ENCODE peak calls at places on chromosomes 4 and X, in five cellular contexts. Q is H1, W is transverse colon, U is ovary, K is suprapubic skin. E is an unnamed sample.

GRCh38 chrX:134801267-134801666 is 143.0 kb upstream of the PLAC1 start:
- DNase-seq in Q (no peak), K (no peak), U (no peak), W (no peak), E (no peak)

GRCh38 chrX:105050921-105051320 is 169.6 kb downstream of the TEX13A start:
- DNase-seq in W (no peak), U (no peak), Q (no peak), K (no peak), E (no peak)

GRCh38 chrX:66863721-66864120 is 224.8 kb upstream of the EDA2R start:
- DNase-seq in K (no peak), U (no peak), Q (no peak), W (peak; percentile 24), E (peak; percentile 55)

GRCh38 chr4:102416765-102417164 is 71.5 kb upstream of the SLC39A8 start:
- DNase-seq in W (no peak), U (no peak), K (no peak), Q (no peak), E (no peak)

GRCh38 chr4:89653012-89653411 is 183.9 kb downstream of the SNCA start:
- DNase-seq in K (no peak), Q (no peak), U (no peak), W (no peak), E (no peak)

GRCh38 chr4:77671051-77671450 is 65.4 kb downstream of the CXCL13 start:
- DNase-seq in K (no peak), Q (no peak), W (no peak), U (no peak), E (no peak)

GRCh38 chr4:122341906-122342305 is 36.9 kb upstream of the ADAD1 start:
- DNase-seq in U (no peak), Q (no peak), K (no peak), W (no peak), E (no peak)

GRCh38 chrX:65537229-65537628 is 2.6 kb upstream of the LAS1L start:
- DNase-seq in K (no peak), U (no peak), Q (no peak), W (no peak), E (no peak)

GRCh38 chr4:97367878-97368277 is 775.4 kb downstream of the STPG2 start:
- DNase-seq in K (no peak), U (no peak), Q (no peak), W (no peak), E (no peak)

GRCh38 chr4:139564502-139564901 is 8.5 kb upstream of the SETD7 start:
- DNase-seq in W (no peak), U (no peak), Q (no peak), K (no peak), E (no peak)

GRCh38 chrX:137969191-137969590 is 403.3 kb downstream of the ZIC3 start:
- DNase-seq in U (no peak), K (no peak), Q (no peak), W (no peak), E (no peak)

GRCh38 chrX:39946822-39947221 is 150.9 kb downstream of the BCOR start:
- DNase-seq in K (no peak), Q (no peak), U (no peak), W (no peak), E (no peak)

GRCh38 chr4:180698550-180698949 is 1544.7 kb upstream of the TENM3 start:
- DNase-seq in W (no peak), Q (no peak), K (no peak), U (no peak), E (no peak)

GRCh38 chr4:80831383-80832361 is 198.8 kb upstream of the BMP3 start:
- DNase-seq in Q (no peak), W (no peak), K (no peak), U (no peak), E (no peak)

GRCh38 chr4:19944806-19945205 is 306.9 kb upstream of the SLIT2 start:
- DNase-seq in W (no peak), K (no peak), Q (no peak), U (no peak), E (no peak)

GRCh38 chr4:19940861-19941260 is 310.8 kb upstream of the SLIT2 start:
- DNase-seq in K (no peak), W (no peak), U (no peak), Q (no peak), E (no peak)

GRCh38 chr4:19945501-19945900 is 306.2 kb upstream of the SLIT2 start:
- DNase-seq in K (no peak), U (no peak), W (no peak), Q (no peak), E (no peak)

GRCh38 chr4:19944251-19944650 is 307.5 kb upstream of the SLIT2 start:
- DNase-seq in U (no peak), Q (no peak), K (no peak), W (no peak), E (no peak)

DNA sequence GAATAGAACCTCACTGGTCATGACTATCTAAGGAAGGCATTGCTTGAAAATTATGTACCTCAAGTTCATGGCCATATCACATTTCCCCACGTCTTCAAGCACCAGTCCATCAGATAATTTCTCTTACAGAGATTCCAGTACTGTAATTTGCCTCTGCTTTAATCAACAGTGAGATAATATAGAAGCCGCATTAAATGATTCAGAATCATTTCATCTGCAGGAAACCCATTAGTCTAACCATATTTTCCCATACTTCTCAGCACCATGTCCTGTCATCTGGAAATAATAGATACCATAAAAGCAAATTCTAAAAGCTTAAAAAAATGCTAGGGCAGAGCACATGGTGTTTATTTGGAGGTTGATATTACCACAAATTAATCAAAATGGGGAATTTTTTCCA is 310.3 kb upstream of the SLIT2 start:
- DNase-seq in W (no peak), Q (no peak), K (no peak), U (no peak), E (no peak)
- TF ChIP-seq EP300 in W (no peak), Q (no peak), K (no peak), U (no peak), E (no peak)

GRCh38 chrX:106903291-106903820 is at the start of gene RIPPLY1:
- DNase-seq in U (no peak), Q (no peak), W (no peak), K (no peak), E (no peak)
- H3K27ac ChIP-seq in U (no peak within 1 kb of the TSS), Q (no peak within 1 kb of the TSS), W (no peak within 1 kb of the TSS), K (no peak within 1 kb of the TSS), E (no peak within 1 kb of the TSS)

GRCh38 chrX:12954981-12955380 is 19.9 kb upstream of the TMSB4X start:
- DNase-seq in W (no peak), U (no peak), Q (no peak), K (no peak), E (no peak)

GRCh38 chrX:12950851-12951589 is 23.9 kb upstream of the TMSB4X start:
- DNase-seq in U (no peak), Q (no peak), W (peak; percentile 63), K (no peak), E (peak; percentile 39)

GRCh38 chrX:12951590-12951965 is 23.3 kb upstream of the TMSB4X start:
- DNase-seq in K (no peak), Q (no peak), W (no peak), U (no peak), E (no peak)

GRCh38 chrX:12954376-12954775 is 20.5 kb upstream of the TMSB4X start:
- DNase-seq in Q (no peak), U (no peak), W (no peak), K (no peak), E (no peak)

DNA sequence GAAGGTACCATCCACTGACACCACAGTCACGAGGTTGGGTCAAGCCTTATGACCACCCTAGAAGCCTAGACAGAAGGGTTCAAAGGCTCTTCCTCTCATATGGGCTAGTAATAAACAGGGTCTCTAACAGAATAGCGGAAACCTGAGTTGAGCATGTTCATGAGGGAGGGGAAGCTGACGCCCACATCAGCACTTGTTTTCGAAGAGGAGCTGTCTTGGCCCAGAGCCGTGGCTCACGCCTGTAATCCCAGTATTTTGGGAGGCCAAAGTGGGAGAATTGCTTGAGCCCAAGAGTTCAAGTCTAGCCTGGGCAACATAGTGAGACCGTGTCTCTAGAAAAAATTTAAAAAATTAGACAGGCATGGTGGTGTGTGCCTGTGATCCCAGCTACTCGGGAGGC is 21.5 kb upstream of the TMSB4X start:
- DNase-seq in K (no peak), Q (no peak), U (no peak), W (no peak), E (no peak)
- H3K4me1 ChIP-seq in K (peaks cover 33% of the 10 kb centered on the region), Q (no peaks in the 10 kb centered on the region), U (peaks cover 3% of the 10 kb centered on the region), W (peaks cover 6% of the 10 kb centered on the region), E (peaks cover 21% of the 10 kb centered on the region)

DNA sequence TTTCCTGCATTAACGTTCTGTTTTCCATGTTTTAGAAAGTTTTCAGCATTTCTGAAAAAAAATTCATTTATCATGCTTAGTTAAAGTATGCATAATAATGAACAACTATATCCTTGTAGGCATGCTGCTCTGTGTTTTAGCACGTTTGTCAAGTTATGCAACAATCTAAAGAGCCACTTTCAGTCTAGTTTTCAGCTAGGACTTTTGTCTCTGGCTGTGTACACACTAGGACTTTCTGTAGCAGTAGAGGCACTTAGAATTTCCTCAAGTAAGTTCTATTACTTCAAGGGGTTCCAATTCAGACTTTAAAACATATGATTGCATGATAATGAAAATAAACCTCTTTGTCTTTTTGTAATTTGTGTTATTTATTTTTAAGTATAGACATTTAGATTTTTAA is 12.4 kb downstream of the DCAF8L1 start:
- DNase-seq in K (no peak), U (no peak), Q (no peak), W (no peak), E (no peak)
- TF ChIP-seq EP300 in K (no peak), U (no peak), Q (no peak), W (no peak), E (no peak)

GRCh38 chr4:53782468-53782865 is 191.2 kb upstream of the LNX1 start:
- DNase-seq in K (no peak), Q (no peak), W (no peak), U (no peak), E (no peak)

GRCh38 chr4:53783208-53783859 is 192.0 kb upstream of the LNX1 start:
- DNase-seq in W (no peak), Q (no peak), K (no peak), U (no peak), E (no peak)

GRCh38 chr4:53779025-53779424 is 187.7 kb upstream of the LNX1 start:
- DNase-seq in U (no peak), K (no peak), Q (no peak), W (no peak), E (no peak)

GRCh38 chr4:53781614-53782467 is 190.6 kb upstream of the LNX1 start:
- DNase-seq in K (no peak), Q (no peak), W (no peak), U (no peak), E (no peak)

GRCh38 chr4:53780736-53781400 is 189.6 kb upstream of the LNX1 start:
- DNase-seq in U (no peak), Q (no peak), K (no peak), W (no peak), E (no peak)
- H3K27ac ChIP-seq in U (no peak overlapping the region), Q (no peak overlapping the region), K (no peak overlapping the region), W (peak overlapping the region; percentile 36), E (no peak overlapping the region)

DNA sequence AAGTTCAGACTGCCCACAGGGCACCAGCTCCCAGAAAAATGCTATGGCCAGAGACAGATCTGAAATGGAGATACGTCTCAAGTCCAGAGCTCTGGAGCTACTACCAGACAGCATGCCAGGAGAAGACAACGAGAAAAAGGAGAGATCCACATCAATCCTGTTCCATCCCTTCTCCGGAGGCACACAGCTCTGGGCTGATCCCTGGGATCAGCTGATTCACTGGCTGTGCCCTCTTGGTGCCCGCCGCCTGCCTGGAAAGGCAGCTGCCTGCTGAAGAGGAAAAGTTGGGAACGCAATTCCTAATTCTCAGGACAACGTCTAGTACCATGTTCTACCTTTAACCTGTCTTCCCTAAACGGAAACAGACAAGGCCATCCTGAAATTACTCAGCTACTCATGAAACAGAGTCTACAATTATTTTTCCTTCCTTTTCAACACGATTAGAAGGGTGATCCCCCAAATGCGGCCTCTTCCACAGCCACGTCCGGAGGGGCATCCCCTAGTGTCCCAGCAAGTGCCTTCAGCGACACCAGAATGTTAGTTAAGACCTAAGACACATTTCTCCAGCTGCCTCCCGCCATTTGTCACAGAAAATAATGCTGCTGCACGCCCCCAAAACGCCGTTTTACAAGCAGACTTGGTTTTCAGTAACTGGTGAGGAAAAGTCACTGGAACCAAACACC is 2.4 kb downstream of the ZFYVE28 start:
- DNase-seq in U (no peak), Q (no peak), K (no peak), W (no peak), E (no peak)
- H3K4me1 ChIP-seq in U (peaks cover 10% of the 10 kb centered on the region), Q (peaks cover 12% of the 10 kb centered on the region), K (peaks cover 63% of the 10 kb centered on the region), W (peaks cover 30% of the 10 kb centered on the region), E (peaks cover 38% of the 10 kb centered on the region)